ENCODE peak calls at places on chromosomes 7 and 10, in four cellular contexts. S is heart right ventricle, C is Karpas-422, G is left lung. F is an unnamed sample.

GRCh38 chr7:143369678-143370651 is 7.5 kb upstream of the FAM131B start:
- DNase-seq in G (no peak), C (no peak), S (no peak), F (no peak)

GRCh38 chr7:116678812-116679211 is 6.8 kb downstream of the MET start:
- DNase-seq in G (no peak), C (no peak), S (no peak), F (no peak)

GRCh38 chr7:22204312-22204711 is 152.6 kb downstream of the RAPGEF5 start:
- DNase-seq in G (no peak), C (no peak), S (no peak), F (no peak)

GRCh38 chr10:48834189-48834965 is 105.3 kb downstream of the LRRC18 start:
- DNase-seq in G (no peak), C (no peak), S (no peak), F (no peak)

GRCh38 chr7:139294951-139295555 is 46.1 kb upstream of the FMC1 start:
- DNase-seq in G (no peak), C (no peak), S (no peak), F (no peak)

GRCh38 chr7:22147113-22147512 is 201.4 kb upstream of the CDCA7L start:
- DNase-seq in S (no peak), C (no peak), G (no peak), F (no peak)

GRCh38 chr7:138625849-138626230 is 75.3 kb downstream of the SVOPL start:
- DNase-seq in G (no peak), C (no peak), S (no peak), F (no peak)

GRCh38 chr10:110923856-110924493 is 4.6 kb downstream of the SHOC2 start:
- DNase-seq in S (no peak), C (no peak), G (no peak), F (no peak)

GRCh38 chr10:7264313-7264741 is 146.5 kb downstream of the SFMBT2 start:
- DNase-seq in S (no peak), G (no peak), C (no peak), F (no peak)

GRCh38 chr10:30747633-30748032 is 118.1 kb upstream of the LYZL2 start:
- DNase-seq in G (no peak), C (no peak), S (no peak), F (no peak)

GRCh38 chr10:33478675-33479125 is 144.2 kb upstream of the NRP1 start:
- DNase-seq in G (no peak), S (no peak), C (no peak), F (no peak)

GRCh38 chr10:71276873-71277272 is 42.2 kb upstream of the SLC29A3 start:
- DNase-seq in S (no peak), G (no peak), C (no peak), F (no peak)

GRCh38 chr7:147547252-147547897 is 1043.2 kb upstream of the C7orf33 start:
- DNase-seq in C (peak; percentile 70), G (peak; percentile 33), S (no peak), F (peak; percentile 47)

GRCh38 chr10:103278862-103279298 is 1.9 kb downstream of the INA start:
- DNase-seq in S (peak; percentile 54), C (peak; percentile 46), G (peak; percentile 40), F (no peak)

GRCh38 chr7:101124376-101125056 is 2.4 kb upstream of the SERPINE1 start:
- DNase-seq in G (no peak), C (no peak), S (no peak), F (no peak)

GRCh38 chr7:46603780-46604725 is 683.0 kb upstream of the IGFBP3 start:
- DNase-seq in G (peak; percentile 52), C (no peak), S (peak; percentile 87), F (peak; percentile 49)

GRCh38 chr7:98165827-98166667 is 45.2 kb upstream of the BHLHA15 start:
- DNase-seq in S (peak; percentile 55), G (peak; percentile 61), C (peak; percentile 87), F (peak; percentile 59)

GRCh38 chr7:87564290-87564963 is 36.3 kb downstream of the ABCB1 start:
- DNase-seq in S (no peak), G (peak; percentile 34), C (peak; percentile 66), F (peak; percentile 47)

GRCh38 chr10:80700760-80701444 is 163.2 kb downstream of the SH2D4B start:
- DNase-seq in C (no peak), G (no peak), S (no peak), F (no peak)

GRCh38 chr7:104534149-104534548 is 205.7 kb downstream of the LHFPL3 start:
- DNase-seq in C (no peak), S (no peak), G (no peak), F (no peak)

GRCh38 chr7:157471259-157472125 is 134.7 kb downstream of the DNAJB6 start:
- DNase-seq in S (no peak), G (no peak), C (no peak), F (no peak)

GRCh38 chr7:84624527-84624926 is 429.9 kb upstream of the SEMA3A start:
- DNase-seq in S (no peak), G (no peak), C (no peak), F (no peak)

GRCh38 chr10:1229116-1229515 is 172.9 kb downstream of the WDR37 start:
- DNase-seq in C (no peak), S (no peak), G (no peak), F (no peak)

GRCh38 chr7:24501452-24502134 is 71.7 kb upstream of the PALS2 start:
- DNase-seq in S (no peak), C (no peak), G (no peak), F (no peak)

GRCh38 chr7:30252885-30253795 is 31.3 kb upstream of the ZNRF2 start:
- DNase-seq in G (peak; percentile 74), S (peak; percentile 72), C (no peak), F (peak; percentile 62)

GRCh38 chr7:81846398-81846797 is 76.6 kb upstream of the HGF start:
- DNase-seq in S (peak; percentile 17), G (peak; percentile 35), C (no peak), F (peak; percentile 20)

GRCh38 chr7:80722596-80723141 is 84.2 kb downstream of the CD36 start:
- DNase-seq in G (peak; percentile 68), C (no peak), S (no peak), F (no peak)

GRCh38 chr7:46557295-46557711 is 636.2 kb upstream of the IGFBP3 start:
- DNase-seq in S (no peak), C (no peak), G (no peak), F (no peak)

GRCh38 chr7:114901771-114902170 is 20.1 kb upstream of the MDFIC start:
- DNase-seq in G (no peak), C (no peak), S (no peak), F (no peak)

GRCh38 chr10:124626759-124627380 is 117.3 kb downstream of the FAM53B start:
- DNase-seq in G (peak; percentile 65), C (peak; percentile 67), S (no peak), F (no peak)

GRCh38 chr7:55066479-55066878 is 47.7 kb downstream of the EGFR start:
- DNase-seq in G (no peak), C (no peak), S (no peak), F (no peak)

GRCh38 chr7:22393825-22394458 is 37.0 kb upstream of the RAPGEF5 start:
- DNase-seq in S (no peak), G (no peak), C (no peak), F (no peak)

GRCh38 chr7:144717720-144718119 is 118.1 kb downstream of the TPK1 start:
- DNase-seq in S (no peak), G (no peak), C (no peak), F (no peak)

GRCh38 chr10:132066186-132066585 is 440 bp downstream of the JAKMIP3 start:
- DNase-seq in S (no peak), G (no peak), C (no peak), F (peak; percentile 49)

GRCh38 chr7:22400933-22401553 is 44.1 kb upstream of the RAPGEF5 start:
- DNase-seq in S (no peak), C (no peak), G (no peak), F (no peak)

GRCh38 chr10:132884041-132884440 is 58.3 kb downstream of the CFAP46 start:
- DNase-seq in G (peak; percentile 30), S (no peak), C (no peak), F (no peak)

GRCh38 chr7:18614841-18615240 is 119.3 kb downstream of the HDAC9 start:
- DNase-seq in G (no peak), S (no peak), C (no peak), F (no peak)

GRCh38 chr7:12458520-12459131 is 55.0 kb upstream of the VWDE start:
- DNase-seq in C (peak; percentile 80), S (no peak), G (no peak), F (no peak)

GRCh38 chr10:69346776-69347175 is 68.5 kb downstream of the HK1 start:
- DNase-seq in C (no peak), G (no peak), S (no peak), F (no peak)

GRCh38 chr10:69345402-69345801 is 67.1 kb downstream of the HK1 start:
- DNase-seq in C (peak; percentile 49), S (peak; percentile 51), G (no peak), F (peak; percentile 40)

GRCh38 chr10:69343905-69344304 is 65.6 kb downstream of the HK1 start:
- DNase-seq in C (no peak), G (no peak), S (no peak), F (no peak)

GRCh38 chr10:69345890-69346474 is 67.7 kb downstream of the HK1 start:
- DNase-seq in G (no peak), S (no peak), C (no peak), F (no peak)

DNA sequence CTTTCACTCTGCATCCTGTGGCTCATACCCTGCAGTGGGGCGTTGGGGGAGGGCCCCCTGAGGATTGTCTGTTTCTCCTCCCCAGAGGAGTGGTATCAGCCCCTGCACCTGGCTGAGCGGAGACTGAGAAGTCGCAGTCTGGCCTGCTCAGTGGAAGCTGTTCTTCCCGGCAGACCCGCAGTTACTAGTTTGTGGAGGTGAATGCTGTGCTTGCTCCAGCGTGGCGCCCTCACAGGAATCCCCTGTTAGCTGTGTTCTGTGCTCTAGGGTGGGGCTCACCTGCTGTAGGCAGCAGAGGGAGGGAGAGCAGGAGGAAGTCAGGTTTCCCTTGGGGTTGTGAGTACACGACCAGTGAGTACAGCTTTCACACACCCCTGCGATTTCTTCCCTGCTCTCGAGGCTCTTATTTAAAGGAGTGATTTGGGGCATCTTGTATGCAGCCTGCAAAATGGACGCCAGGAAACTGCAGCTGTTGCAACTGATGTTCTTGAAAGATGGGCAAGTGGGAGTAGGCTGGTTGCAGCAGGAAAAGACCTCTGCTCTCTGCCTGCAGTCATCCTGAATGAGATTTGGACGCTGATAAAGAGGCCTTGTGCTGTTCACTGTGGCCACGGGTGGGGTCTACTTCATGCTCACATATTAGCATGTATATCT is 66.4 kb downstream of the HK1 start:
- DNase-seq in C (peak; percentile 74), G (no peak), S (no peak), F (no peak)
- H3K4me1 ChIP-seq in C (peaks cover 73% of the 10 kb centered on the region), G (peaks cover 60% of the 10 kb centered on the region), S (peaks cover 96% of the 10 kb centered on the region), F (no peaks in the 10 kb centered on the region)

GRCh38 chr10:96225119-96225518 is 46.2 kb downstream of the BLNK start:
- DNase-seq in C (no peak), S (no peak), G (no peak), F (peak; percentile 68)
- H3K4me1 ChIP-seq in C (peaks cover 7% of the 10 kb centered on the region), S (no peaks in the 10 kb centered on the region), G (no peaks in the 10 kb centered on the region), F (no peaks in the 10 kb centered on the region)

GRCh38 chr7:34058791-34059550 is 153.6 kb downstream of the BMPER start:
- DNase-seq in S (no peak), C (no peak), G (no peak), F (no peak)
- H3K4me1 ChIP-seq in S (no peaks in the 10 kb centered on the region), C (no peaks in the 10 kb centered on the region), G (no peaks in the 10 kb centered on the region), F (no peaks in the 10 kb centered on the region)

DNA sequence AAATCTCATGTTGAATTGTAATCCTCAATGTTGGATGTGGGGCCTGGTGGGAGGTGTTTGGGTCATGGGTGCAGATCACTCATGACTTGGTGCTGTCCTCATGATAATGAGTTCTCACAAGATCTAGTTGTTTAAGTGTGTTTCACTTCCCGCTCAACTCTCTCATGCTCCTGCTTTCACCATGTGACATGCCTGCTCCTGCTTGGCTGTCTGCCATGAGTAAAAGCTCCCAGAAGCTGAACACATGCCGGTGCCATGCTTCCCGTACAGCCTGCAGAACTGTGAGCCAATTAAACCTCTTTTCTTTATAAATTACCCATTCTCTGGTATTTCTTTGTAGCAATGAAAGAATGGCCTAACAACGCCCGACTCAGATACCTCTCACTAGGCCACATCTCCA is 6.2 kb upstream of the PSTK start:
- DNase-seq in S (no peak), G (no peak), C (no peak), F (no peak)
- H3K4me1 ChIP-seq in S (no peaks in the 10 kb centered on the region), G (no peaks in the 10 kb centered on the region), C (peaks cover 16% of the 10 kb centered on the region), F (no peaks in the 10 kb centered on the region)